ENCODE peak calls at places on chromosomes 5 and 9, in ten cellular contexts. F, R, G, V, C, Y, H, P, B and O are unnamed samples.

GRCh38 chr5:111063709-111064322 is 7.7 kb upstream of the TSLP start:
- DNase-seq in F (no peak), R (peak; percentile 30), G (no peak), V (peak; percentile 36), C (no peak), Y (no peak), H (no peak), P (no peak), B (no peak), O (no peak)

GRCh38 chr9:34493972-34494535 is 28.7 kb downstream of the ENHO start:
- DNase-seq in F (peak; percentile 20), R (peak; percentile 53), G (no peak), V (peak; percentile 19), C (no peak), Y (no peak), H (peak; percentile 60), P (peak; percentile 49), B (peak; percentile 28), O (no peak)

GRCh38 chr5:121976979-121977378 is 15.2 kb downstream of the SRFBP1 start:
- DNase-seq in F (no peak), R (peak; percentile 64), G (no peak), V (no peak), C (no peak), Y (no peak), H (no peak), P (no peak), B (no peak), O (no peak)

GRCh38 chr5:138657360-138657759 is 82.2 kb upstream of the HSPA9 start:
- DNase-seq in F (no peak), R (no peak), G (no peak), V (no peak), C (peak; percentile 15), Y (no peak), H (no peak), P (no peak), B (no peak), O (no peak)

GRCh38 chr9:129619787-129620668 is 873 bp downstream of the C9orf50 start:
- DNase-seq in F (no peak), R (peak; percentile 34), G (no peak), V (peak; percentile 49), C (no peak), Y (no peak), H (no peak), P (no peak), B (no peak), O (no peak)

GRCh38 chr5:1536298-1537165 is 12.8 kb upstream of the LPCAT1 start:
- DNase-seq in F (peak; percentile 40), R (peak; percentile 20), G (no peak), V (no peak), C (peak; percentile 38), Y (no peak), H (peak; percentile 15), P (peak; percentile 6), B (no peak), O (no peak)

GRCh38 chr9:137023157-137023556 is 4.9 kb downstream of the ABCA2 start:
- DNase-seq in F (no peak), R (no peak), G (no peak), V (no peak), C (no peak), Y (no peak), H (no peak), P (no peak), B (no peak), O (no peak)

GRCh38 chr5:9363026-9363793 is 182.7 kb downstream of the SEMA5A start:
- DNase-seq in F (no peak), R (no peak), G (no peak), V (no peak), C (no peak), Y (no peak), H (no peak), P (no peak), B (no peak), O (no peak)

GRCh38 chr5:15209053-15209762 is 290.8 kb upstream of the FBXL7 start:
- DNase-seq in F (no peak), R (no peak), G (no peak), V (no peak), C (no peak), Y (no peak), H (no peak), P (no peak), B (no peak), O (no peak)

GRCh38 chr5:139181835-139182452 is 16.2 kb downstream of the SIL1 start:
- DNase-seq in F (peak; percentile 39), R (peak; percentile 66), G (no peak), V (peak; percentile 20), C (no peak), Y (no peak), H (no peak), P (no peak), B (no peak), O (no peak)

GRCh38 chr9:2285411-2285810 is 270.3 kb downstream of the SMARCA2 start:
- DNase-seq in F (no peak), R (no peak), G (no peak), V (no peak), C (no peak), Y (no peak), H (no peak), P (no peak), B (no peak), O (no peak)

GRCh38 chr9:131917009-131917408 is 162.7 kb downstream of the MED27 start:
- DNase-seq in F (no peak), R (no peak), G (no peak), V (no peak), C (no peak), Y (no peak), H (no peak), P (no peak), B (no peak), O (no peak)

GRCh38 chr9:109314011-109314531 is 6.8 kb downstream of the EPB41L4B start:
- DNase-seq in F (peak; percentile 42), R (no peak), G (no peak), V (no peak), C (no peak), Y (no peak), H (no peak), P (no peak), B (no peak), O (no peak)

GRCh38 chr5:142095651-142096330 is 12.8 kb upstream of the NDFIP1 start:
- DNase-seq in F (peak; percentile 14), R (no peak), G (no peak), V (no peak), C (no peak), Y (no peak), H (no peak), P (no peak), B (no peak), O (no peak)
- H3K4me1 ChIP-seq in F (no peaks in the 10 kb centered on the region), R (no peaks in the 10 kb centered on the region), G (peaks cover 9% of the 10 kb centered on the region), V (no peaks in the 10 kb centered on the region), C (no peaks in the 10 kb centered on the region), Y (no peaks in the 10 kb centered on the region), H (no peaks in the 10 kb centered on the region), P (no peaks in the 10 kb centered on the region), B (no peaks in the 10 kb centered on the region), O (peaks cover 16% of the 10 kb centered on the region)

DNA sequence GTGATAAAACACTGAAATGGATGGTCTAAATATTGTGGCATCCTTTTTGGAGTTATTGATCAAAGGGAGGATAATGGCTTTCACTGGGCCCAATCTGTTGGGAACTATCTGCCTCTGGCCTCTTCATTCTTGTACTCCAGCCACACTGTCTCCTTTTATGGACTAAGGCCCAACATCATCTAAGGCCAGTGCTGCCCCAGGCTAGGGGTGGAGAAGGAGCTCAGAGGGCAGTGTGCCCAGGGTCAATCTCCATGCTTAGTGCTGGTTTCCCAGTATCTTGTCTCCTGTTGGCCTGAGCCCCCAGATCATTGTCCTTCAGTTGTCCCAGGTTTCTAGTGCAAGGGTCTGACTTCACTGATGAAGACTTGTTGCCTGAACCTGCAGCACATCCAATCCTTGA is 26.4 kb upstream of the JMY start:
- DNase-seq in F (no peak), R (no peak), G (no peak), V (no peak), C (no peak), Y (no peak), H (no peak), P (no peak), B (no peak), O (no peak)
- TF ChIP-seq POLR2A in F (no peak), R (no peak), G (no peak), V (no peak), C (no peak), Y (no peak), H (no peak), P (no peak), B (no peak), O (no peak)

GRCh38 chr9:121023064-121023463 is 27.0 kb downstream of the C5 start:
- DNase-seq in F (no peak), R (no peak), G (no peak), V (peak; percentile 69), C (no peak), Y (no peak), H (no peak), P (no peak), B (no peak), O (no peak)
- TF ChIP-seq CTCF in F (no peak), R (no peak), G (peak; percentile 30), V (peak; percentile 39), C (no peak), Y (no peak), H (no peak), P (no peak), B (no peak), O (no peak)

GRCh38 chr5:41790038-41790776 is 80.0 kb downstream of the OXCT1 start:
- DNase-seq in F (no peak), R (peak; percentile 45), G (no peak), V (no peak), C (no peak), Y (no peak), H (no peak), P (peak; percentile 12), B (no peak), O (no peak)

GRCh38 chr5:41787257-41787656 is 83.0 kb downstream of the OXCT1 start:
- DNase-seq in F (no peak), R (peak; percentile 18), G (no peak), V (no peak), C (no peak), Y (no peak), H (no peak), P (peak; percentile 29), B (no peak), O (no peak)

GRCh38 chr5:41785061-41785460 is 85.2 kb downstream of the OXCT1 start:
- DNase-seq in F (no peak), R (no peak), G (no peak), V (no peak), C (no peak), Y (no peak), H (no peak), P (peak; percentile 24), B (no peak), O (no peak)

GRCh38 chr5:41789434-41789833 is 80.8 kb downstream of the OXCT1 start:
- DNase-seq in F (no peak), R (no peak), G (no peak), V (no peak), C (no peak), Y (no peak), H (no peak), P (peak; percentile 59), B (no peak), O (no peak)

DNA sequence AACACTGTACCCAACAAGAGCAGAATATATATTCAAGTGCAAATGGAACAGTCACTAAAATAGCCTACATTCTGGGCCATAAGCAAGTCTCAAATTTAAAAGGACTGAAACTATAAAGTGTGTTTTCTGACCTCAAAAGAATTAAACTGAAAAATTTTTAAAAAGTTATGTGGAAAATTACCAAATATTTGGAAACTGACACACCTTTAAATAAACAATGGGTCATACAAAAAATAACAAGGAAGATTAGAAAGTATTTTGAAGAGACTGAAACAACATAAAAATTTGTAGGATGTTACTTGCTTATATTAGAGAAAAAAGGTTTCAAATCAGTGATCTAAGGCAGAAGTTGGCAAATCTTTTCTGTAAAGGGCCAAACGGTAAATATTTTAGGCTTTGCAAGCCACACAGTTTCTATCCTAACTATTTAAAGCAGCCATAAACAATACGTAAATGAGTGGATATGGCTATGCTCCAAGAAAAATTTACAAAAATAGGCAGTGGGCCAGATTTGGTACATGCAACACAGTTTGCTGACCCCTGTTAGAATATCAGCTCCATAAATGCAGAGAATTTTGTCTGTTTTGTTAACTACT is 81.3 kb downstream of the OXCT1 start:
- DNase-seq in F (no peak), R (peak; percentile 74), G (no peak), V (no peak), C (no peak), Y (no peak), H (no peak), P (peak; percentile 95), B (no peak), O (no peak)
- H3K4me1 ChIP-seq in F (no peaks in the 10 kb centered on the region), R (peaks cover 19% of the 10 kb centered on the region), G (no peaks in the 10 kb centered on the region), V (peaks cover 35% of the 10 kb centered on the region), C (no peaks in the 10 kb centered on the region), Y (peaks cover 6% of the 10 kb centered on the region), H (peaks cover 10% of the 10 kb centered on the region), P (peaks cover 45% of the 10 kb centered on the region), B (no peaks in the 10 kb centered on the region), O (peaks cover 2% of the 10 kb centered on the region)